ENCODE peak calls at places on chromosome 14, in ten cellular contexts. One of them, this sample, is unnamed.
A peak's percentile ranks its signal among the peaks of the same experiment; 100 is the strongest.

GRCh38 chr14:64255756-64256155 is 38.4 kb downstream of the ESR2 start:
- DNase-seq in stimulated activated CD4-positive, alpha-beta T cell treated with anti-CD3 and anti-CD28 coated beads, Interleukin-4, amount 100 ng/mL, for 48 hours: no peak
- DNase-seq in immature natural killer cell: no peak
- DNase-seq in Caco-2: no peak
- DNase-seq in GM12878: no peak
- DNase-seq in T47D: no peak
- DNase-seq in astrocyte: no peak
- DNase-seq in H54: no peak
- DNase-seq in uterus: no peak
- DNase-seq in GM04504: no peak
- DNase-seq in this sample: no peak

GRCh38 chr14:90717916-90718315 is 98.3 kb downstream of the TTC7B start:
- DNase-seq in uterus: no peak
- DNase-seq in Caco-2: no peak
- DNase-seq in GM12878: no peak
- DNase-seq in stimulated activated CD4-positive, alpha-beta T cell treated with anti-CD3 and anti-CD28 coated beads, Interleukin-4, amount 100 ng/mL, for 48 hours: no peak
- DNase-seq in GM04504: peak; percentile 38
- DNase-seq in T47D: no peak
- DNase-seq in astrocyte: peak; percentile 79
- DNase-seq in immature natural killer cell: no peak
- DNase-seq in H54: no peak
- DNase-seq in this sample: no peak

GRCh38 chr14:68952544-68953535 is 26.3 kb downstream of the ACTN1 start:
- DNase-seq in T47D: no peak
- DNase-seq in astrocyte: peak; percentile 74
- DNase-seq in Caco-2: no peak
- DNase-seq in stimulated activated CD4-positive, alpha-beta T cell treated with anti-CD3 and anti-CD28 coated beads, Interleukin-4, amount 100 ng/mL, for 48 hours: no peak
- DNase-seq in H54: no peak
- DNase-seq in GM12878: no peak
- DNase-seq in immature natural killer cell: no peak
- DNase-seq in uterus: peak; percentile 80
- DNase-seq in GM04504: no peak
- DNase-seq in this sample: no peak

GRCh38 chr14:23548351-23549318 is 2.9 kb downstream of the ZFHX2 start:
- DNase-seq in uterus: no peak
- DNase-seq in Caco-2: no peak
- DNase-seq in GM04504: no peak
- DNase-seq in immature natural killer cell: no peak
- DNase-seq in T47D: no peak
- DNase-seq in astrocyte: peak; percentile 56
- DNase-seq in GM12878: no peak
- DNase-seq in H54: no peak
- DNase-seq in stimulated activated CD4-positive, alpha-beta T cell treated with anti-CD3 and anti-CD28 coated beads, Interleukin-4, amount 100 ng/mL, for 48 hours: no peak
- DNase-seq in this sample: no peak

GRCh38 chr14:67553547-67553946 is 20.5 kb downstream of the PLEKHH1 start:
- DNase-seq in GM12878: no peak
- DNase-seq in astrocyte: no peak
- DNase-seq in uterus: no peak
- DNase-seq in GM04504: no peak
- DNase-seq in stimulated activated CD4-positive, alpha-beta T cell treated with anti-CD3 and anti-CD28 coated beads, Interleukin-4, amount 100 ng/mL, for 48 hours: no peak
- DNase-seq in T47D: no peak
- DNase-seq in immature natural killer cell: no peak
- DNase-seq in Caco-2: no peak
- DNase-seq in H54: no peak
- DNase-seq in this sample: no peak

GRCh38 chr14:74621556-74621955 is 9.5 kb upstream of the LTBP2 start:
- DNase-seq in Caco-2: no peak
- DNase-seq in immature natural killer cell: no peak
- DNase-seq in T47D: no peak
- DNase-seq in GM12878: no peak
- DNase-seq in H54: no peak
- DNase-seq in uterus: no peak
- DNase-seq in astrocyte: no peak
- DNase-seq in GM04504: no peak
- DNase-seq in stimulated activated CD4-positive, alpha-beta T cell treated with anti-CD3 and anti-CD28 coated beads, Interleukin-4, amount 100 ng/mL, for 48 hours: no peak
- DNase-seq in this sample: no peak

GRCh38 chr14:101470266-101470665 is 91.0 kb upstream of the DIO3 start:
- DNase-seq in H54: no peak
- DNase-seq in GM04504: no peak
- DNase-seq in astrocyte: no peak
- DNase-seq in Caco-2: no peak
- DNase-seq in immature natural killer cell: no peak
- DNase-seq in uterus: peak; percentile 13
- DNase-seq in T47D: no peak
- DNase-seq in stimulated activated CD4-positive, alpha-beta T cell treated with anti-CD3 and anti-CD28 coated beads, Interleukin-4, amount 100 ng/mL, for 48 hours: no peak
- DNase-seq in GM12878: no peak
- DNase-seq in this sample: no peak

GRCh38 chr14:69711065-69711464 is 55.9 kb upstream of the SRSF5 start:
- DNase-seq in T47D: no peak
- DNase-seq in uterus: peak; percentile 47
- DNase-seq in GM12878: no peak
- DNase-seq in H54: no peak
- DNase-seq in GM04504: no peak
- DNase-seq in immature natural killer cell: no peak
- DNase-seq in Caco-2: no peak
- DNase-seq in stimulated activated CD4-positive, alpha-beta T cell treated with anti-CD3 and anti-CD28 coated beads, Interleukin-4, amount 100 ng/mL, for 48 hours: no peak
- DNase-seq in astrocyte: no peak
- DNase-seq in this sample: no peak

GRCh38 chr14:32468955-32469354 is 139.9 kb downstream of the AKAP6 start:
- DNase-seq in immature natural killer cell: no peak
- DNase-seq in uterus: no peak
- DNase-seq in T47D: no peak
- DNase-seq in H54: peak; percentile 44
- DNase-seq in Caco-2: no peak
- DNase-seq in GM04504: peak; percentile 73
- DNase-seq in stimulated activated CD4-positive, alpha-beta T cell treated with anti-CD3 and anti-CD28 coated beads, Interleukin-4, amount 100 ng/mL, for 48 hours: no peak
- DNase-seq in astrocyte: peak; percentile 71
- DNase-seq in GM12878: no peak
- DNase-seq in this sample: no peak

GRCh38 chr14:95268350-95268749 is 51.4 kb downstream of the CLMN start:
- DNase-seq in GM12878: no peak
- DNase-seq in GM04504: no peak
- DNase-seq in H54: no peak
- DNase-seq in astrocyte: no peak
- DNase-seq in uterus: no peak
- DNase-seq in T47D: no peak
- DNase-seq in immature natural killer cell: no peak
- DNase-seq in stimulated activated CD4-positive, alpha-beta T cell treated with anti-CD3 and anti-CD28 coated beads, Interleukin-4, amount 100 ng/mL, for 48 hours: no peak
- DNase-seq in Caco-2: no peak
- DNase-seq in this sample: no peak

GRCh38 chr14:50520947-50521815 is 11.2 kb downstream of the MAP4K5 start:
- DNase-seq in stimulated activated CD4-positive, alpha-beta T cell treated with anti-CD3 and anti-CD28 coated beads, Interleukin-4, amount 100 ng/mL, for 48 hours: peak; percentile 28
- DNase-seq in T47D: no peak
- DNase-seq in uterus: no peak
- DNase-seq in H54: no peak
- DNase-seq in immature natural killer cell: peak; percentile 40
- DNase-seq in GM12878: peak; percentile 56
- DNase-seq in Caco-2: no peak
- DNase-seq in astrocyte: peak; percentile 89
- DNase-seq in GM04504: peak; percentile 60
- DNase-seq in this sample: no peak

GRCh38 chr14:59251811-59252771 is 63.6 kb downstream of the DAAM1 start:
- DNase-seq in stimulated activated CD4-positive, alpha-beta T cell treated with anti-CD3 and anti-CD28 coated beads, Interleukin-4, amount 100 ng/mL, for 48 hours: no peak
- DNase-seq in T47D: no peak
- DNase-seq in H54: no peak
- DNase-seq in Caco-2: no peak
- DNase-seq in uterus: no peak
- DNase-seq in astrocyte: peak; percentile 94
- DNase-seq in GM12878: no peak
- DNase-seq in immature natural killer cell: no peak
- DNase-seq in GM04504: no peak
- DNase-seq in this sample: no peak

GRCh38 chr14:100298551-100299237 is 7.5 kb downstream of the SLC25A29 start:
- DNase-seq in uterus: no peak
- DNase-seq in stimulated activated CD4-positive, alpha-beta T cell treated with anti-CD3 and anti-CD28 coated beads, Interleukin-4, amount 100 ng/mL, for 48 hours: no peak
- DNase-seq in H54: no peak
- DNase-seq in Caco-2: no peak
- DNase-seq in T47D: no peak
- DNase-seq in immature natural killer cell: no peak
- DNase-seq in astrocyte: no peak
- DNase-seq in GM04504: no peak
- DNase-seq in GM12878: no peak
- DNase-seq in this sample: no peak

GRCh38 chr14:94598816-94599655 is 13.2 kb upstream of the SERPINA3 start:
- DNase-seq in stimulated activated CD4-positive, alpha-beta T cell treated with anti-CD3 and anti-CD28 coated beads, Interleukin-4, amount 100 ng/mL, for 48 hours: no peak
- DNase-seq in astrocyte: peak; percentile 99
- DNase-seq in GM12878: no peak
- DNase-seq in T47D: peak; percentile 26
- DNase-seq in Caco-2: peak; percentile 64
- DNase-seq in GM04504: peak; percentile 87
- DNase-seq in immature natural killer cell: no peak
- DNase-seq in uterus: peak; percentile 81
- DNase-seq in H54: peak; percentile 83
- DNase-seq in this sample: no peak

GRCh38 chr14:105411017-105411941 is 8.3 kb upstream of the MTA1 start:
- DNase-seq in GM04504: no peak
- DNase-seq in GM12878: no peak
- DNase-seq in uterus: no peak
- DNase-seq in H54: peak; percentile 63
- DNase-seq in T47D: peak; percentile 98
- DNase-seq in astrocyte: peak; percentile 12
- DNase-seq in Caco-2: peak; percentile 65
- DNase-seq in immature natural killer cell: no peak
- DNase-seq in stimulated activated CD4-positive, alpha-beta T cell treated with anti-CD3 and anti-CD28 coated beads, Interleukin-4, amount 100 ng/mL, for 48 hours: no peak
- DNase-seq in this sample: no peak

GRCh38 chr14:76376001-76376404 is at the start of gene ESRRB:
- DNase-seq in astrocyte: no peak
- DNase-seq in uterus: no peak
- DNase-seq in GM12878: no peak
- DNase-seq in stimulated activated CD4-positive, alpha-beta T cell treated with anti-CD3 and anti-CD28 coated beads, Interleukin-4, amount 100 ng/mL, for 48 hours: no peak
- DNase-seq in H54: no peak
- DNase-seq in GM04504: no peak
- DNase-seq in Caco-2: peak; percentile 8
- DNase-seq in T47D: peak; percentile 74
- DNase-seq in immature natural killer cell: no peak
- DNase-seq in this sample: no peak

GRCh38 chr14:23578560-23579310 is at the start of gene JPH4:
- DNase-seq in Caco-2: no peak
- DNase-seq in T47D: no peak
- DNase-seq in immature natural killer cell: no peak
- DNase-seq in astrocyte: no peak
- DNase-seq in uterus: peak; percentile 69
- DNase-seq in stimulated activated CD4-positive, alpha-beta T cell treated with anti-CD3 and anti-CD28 coated beads, Interleukin-4, amount 100 ng/mL, for 48 hours: no peak
- DNase-seq in GM12878: no peak
- DNase-seq in H54: peak; percentile 42
- DNase-seq in GM04504: no peak
- DNase-seq in this sample: no peak

GRCh38 chr14:67486890-67487289 is 1.6 kb downstream of the TMEM229B start:
- DNase-seq in T47D: no peak
- DNase-seq in Caco-2: no peak
- DNase-seq in GM04504: no peak
- DNase-seq in stimulated activated CD4-positive, alpha-beta T cell treated with anti-CD3 and anti-CD28 coated beads, Interleukin-4, amount 100 ng/mL, for 48 hours: no peak
- DNase-seq in GM12878: no peak
- DNase-seq in H54: no peak
- DNase-seq in astrocyte: no peak
- DNase-seq in immature natural killer cell: no peak
- DNase-seq in uterus: no peak
- DNase-seq in this sample: no peak

GRCh38 chr14:22428681-22429315 is 160.2 kb downstream of the DAD1 start:
- DNase-seq in uterus: no peak
- DNase-seq in GM12878: no peak
- DNase-seq in astrocyte: peak; percentile 62
- DNase-seq in immature natural killer cell: no peak
- DNase-seq in T47D: no peak
- DNase-seq in H54: no peak
- DNase-seq in GM04504: no peak
- DNase-seq in Caco-2: no peak
- DNase-seq in stimulated activated CD4-positive, alpha-beta T cell treated with anti-CD3 and anti-CD28 coated beads, Interleukin-4, amount 100 ng/mL, for 48 hours: no peak
- DNase-seq in this sample: no peak

GRCh38 chr14:96586921-96587822 is 85.0 kb downstream of the PAPOLA start:
- DNase-seq in Caco-2: no peak
- DNase-seq in H54: no peak
- DNase-seq in stimulated activated CD4-positive, alpha-beta T cell treated with anti-CD3 and anti-CD28 coated beads, Interleukin-4, amount 100 ng/mL, for 48 hours: no peak
- DNase-seq in immature natural killer cell: no peak
- DNase-seq in GM04504: no peak
- DNase-seq in GM12878: no peak
- DNase-seq in uterus: no peak
- DNase-seq in astrocyte: no peak
- DNase-seq in T47D: no peak
- DNase-seq in this sample: no peak

GRCh38 chr14:93006484-93007128 is 83.7 kb downstream of the CHGA start:
- DNase-seq in T47D: no peak
- DNase-seq in astrocyte: peak; percentile 39
- DNase-seq in stimulated activated CD4-positive, alpha-beta T cell treated with anti-CD3 and anti-CD28 coated beads, Interleukin-4, amount 100 ng/mL, for 48 hours: no peak
- DNase-seq in GM12878: no peak
- DNase-seq in GM04504: no peak
- DNase-seq in H54: peak; percentile 38
- DNase-seq in immature natural killer cell: peak; percentile 12
- DNase-seq in Caco-2: no peak
- DNase-seq in uterus: no peak
- DNase-seq in this sample: no peak

GRCh38 chr14:47039336-47039735 is 387.8 kb upstream of the RPL10L start:
- DNase-seq in Caco-2: no peak
- DNase-seq in GM04504: no peak
- DNase-seq in H54: no peak
- DNase-seq in immature natural killer cell: no peak
- DNase-seq in stimulated activated CD4-positive, alpha-beta T cell treated with anti-CD3 and anti-CD28 coated beads, Interleukin-4, amount 100 ng/mL, for 48 hours: no peak
- DNase-seq in uterus: no peak
- DNase-seq in astrocyte: no peak
- DNase-seq in T47D: no peak
- DNase-seq in GM12878: no peak
- DNase-seq in this sample: no peak

GRCh38 chr14:51022769-51023168 is 72.1 kb downstream of the TRIM9 start:
- DNase-seq in immature natural killer cell: no peak
- DNase-seq in stimulated activated CD4-positive, alpha-beta T cell treated with anti-CD3 and anti-CD28 coated beads, Interleukin-4, amount 100 ng/mL, for 48 hours: no peak
- DNase-seq in astrocyte: no peak
- DNase-seq in T47D: no peak
- DNase-seq in GM12878: no peak
- DNase-seq in Caco-2: no peak
- DNase-seq in H54: no peak
- DNase-seq in uterus: no peak
- DNase-seq in GM04504: no peak
- DNase-seq in this sample: no peak

GRCh38 chr14:100523536-100524025 is 63.6 kb downstream of the BEGAIN start:
- DNase-seq in T47D: no peak
- DNase-seq in GM12878: no peak
- DNase-seq in GM04504: no peak
- DNase-seq in stimulated activated CD4-positive, alpha-beta T cell treated with anti-CD3 and anti-CD28 coated beads, Interleukin-4, amount 100 ng/mL, for 48 hours: no peak
- DNase-seq in uterus: no peak
- DNase-seq in immature natural killer cell: no peak
- DNase-seq in Caco-2: no peak
- DNase-seq in astrocyte: no peak
- DNase-seq in H54: no peak
- DNase-seq in this sample: no peak

GRCh38 chr14:74368441-74368840 is 20.2 kb downstream of the VRTN start:
- DNase-seq in immature natural killer cell: no peak
- DNase-seq in GM04504: no peak
- DNase-seq in Caco-2: no peak
- DNase-seq in GM12878: no peak
- DNase-seq in stimulated activated CD4-positive, alpha-beta T cell treated with anti-CD3 and anti-CD28 coated beads, Interleukin-4, amount 100 ng/mL, for 48 hours: no peak
- DNase-seq in T47D: no peak
- DNase-seq in H54: no peak
- DNase-seq in uterus: no peak
- DNase-seq in astrocyte: no peak
- DNase-seq in this sample: no peak

GRCh38 chr14:50762001-50762930 is 68.7 kb downstream of the NIN start:
- DNase-seq in GM04504: peak; percentile 62
- DNase-seq in stimulated activated CD4-positive, alpha-beta T cell treated with anti-CD3 and anti-CD28 coated beads, Interleukin-4, amount 100 ng/mL, for 48 hours: no peak
- DNase-seq in T47D: no peak
- DNase-seq in uterus: no peak
- DNase-seq in immature natural killer cell: no peak
- DNase-seq in GM12878: no peak
- DNase-seq in astrocyte: peak; percentile 87
- DNase-seq in Caco-2: no peak
- DNase-seq in H54: peak; percentile 28
- DNase-seq in this sample: no peak

GRCh38 chr14:32710351-32711102 is 228.2 kb upstream of the NPAS3 start:
- DNase-seq in GM12878: no peak
- DNase-seq in H54: no peak
- DNase-seq in GM04504: no peak
- DNase-seq in astrocyte: peak; percentile 54
- DNase-seq in Caco-2: no peak
- DNase-seq in uterus: no peak
- DNase-seq in immature natural killer cell: no peak
- DNase-seq in T47D: no peak
- DNase-seq in stimulated activated CD4-positive, alpha-beta T cell treated with anti-CD3 and anti-CD28 coated beads, Interleukin-4, amount 100 ng/mL, for 48 hours: no peak
- DNase-seq in this sample: no peak

GRCh38 chr14:77201696-77202095 is 20.1 kb downstream of the TMEM63C start:
- DNase-seq in GM04504: no peak
- DNase-seq in GM12878: no peak
- DNase-seq in immature natural killer cell: no peak
- DNase-seq in H54: no peak
- DNase-seq in Caco-2: no peak
- DNase-seq in uterus: no peak
- DNase-seq in T47D: no peak
- DNase-seq in stimulated activated CD4-positive, alpha-beta T cell treated with anti-CD3 and anti-CD28 coated beads, Interleukin-4, amount 100 ng/mL, for 48 hours: no peak
- DNase-seq in astrocyte: no peak
- DNase-seq in this sample: no peak

This sample was measured in GM12864.